ENCODE peak calls at places on chromosomes 7 and 10, in six cellular contexts. F is natural killer cell; M is effector memory CD8-positive, alpha-beta T cell; Z is Panc1; J is activated naive CD4-positive, alpha-beta T cell treated with anti-CD3 and anti-CD28 coated beads, Interleukin-2, amount 50 U/mL, for 72 hours; P is mucosa of descending colon. V is an unnamed sample.

GRCh38 chr7:120586561-120586960 is 271.4 kb downstream of the TSPAN12 start:
- ATAC-seq in F (no peak), M (no peak), Z (no peak), J (no peak), P (no peak), V (no peak)

GRCh38 chr7:56174346-56175085 is 58.3 kb upstream of the NUPR2 start:
- ATAC-seq in F (no peak), M (no peak), Z (no peak), J (no peak), P (no peak), V (no peak)

GRCh38 chr7:77529279-77529678 is 7.8 kb upstream of the PTPN12 start:
- ATAC-seq in F (no peak), M (no peak), Z (no peak), J (no peak), P (no peak), V (no peak)

GRCh38 chr7:1460757-1461639 is 1.7 kb upstream of the MICALL2 start:
- ATAC-seq in F (no peak), M (no peak), Z (peak; percentile 2), J (no peak), P (peak; percentile 47), V (no peak)

GRCh38 chr7:2487586-2488271 is 11.5 kb upstream of the GRIFIN start:
- ATAC-seq in F (no peak), M (no peak), Z (peak; percentile 4), J (no peak), P (no peak), V (no peak)

GRCh38 chr7:135723411-135723810 is 4.6 kb downstream of the SLC13A4 start:
- ATAC-seq in F (no peak), M (no peak), Z (no peak), J (no peak), P (no peak), V (no peak)

GRCh38 chr10:22765660-22766547 is 51.5 kb upstream of the PIP4K2A start:
- ATAC-seq in F (peak; percentile 24), M (no peak), Z (no peak), J (no peak), P (peak; percentile 13), V (no peak)

GRCh38 chr7:135143874-135144668 is 3.8 kb upstream of the TMEM140 start:
- ATAC-seq in F (no peak), M (no peak), Z (no peak), J (no peak), P (no peak), V (no peak)

GRCh38 chr7:88300401-88300800 is 6.3 kb downstream of the STEAP4 start:
- ATAC-seq in F (no peak), M (no peak), Z (no peak), J (no peak), P (no peak), V (no peak)

GRCh38 chr7:31488562-31489203 is 25.2 kb upstream of the ITPRID1 start:
- ATAC-seq in F (no peak), M (no peak), Z (peak; percentile 93), J (peak; percentile 78), P (peak; percentile 80), V (no peak)

GRCh38 chr10:63241898-63242297 is 108.8 kb downstream of the NRBF2 start:
- ATAC-seq in F (no peak), M (peak; percentile 60), Z (no peak), J (no peak), P (no peak), V (no peak)